ENCODE peak calls at places on chromosomes 13 and 19, in eight cellular contexts. Z, H, G, O, F, S, I and B are unnamed samples.

GRCh38 chr19:19137556-19138109 is 645 bp downstream of the TMEM161A start:
- DNase-seq in Z (no peak), H (peak; percentile 7), G (peak; percentile 8), O (no peak), F (peak; percentile 42), S (no peak), I (no peak), B (no peak)

GRCh38 chr13:44809152-44809551 is 180.1 kb downstream of the NUFIP1 start:
- DNase-seq in Z (no peak), H (no peak), G (no peak), O (no peak), F (no peak), S (no peak), I (no peak), B (no peak)

GRCh38 chr19:795691-796581 is 1.3 kb upstream of the PTBP1 start:
- DNase-seq in Z (no peak), H (no peak), G (no peak), O (no peak), F (no peak), S (no peak), I (no peak), B (no peak)

GRCh38 chr13:77544365-77544764 is 8.9 kb downstream of the SCEL start:
- DNase-seq in Z (no peak), H (peak; percentile 59), G (peak; percentile 5), O (no peak), F (no peak), S (no peak), I (no peak), B (no peak)

GRCh38 chr13:41059466-41059865 is 1.8 kb upstream of the WBP4 start:
- DNase-seq in Z (peak; percentile 11), H (peak; percentile 44), G (peak; percentile 20), O (no peak), F (no peak), S (no peak), I (no peak), B (no peak)

GRCh38 chr19:36488816-36489138 is 584 bp downstream of the ZNF566 start:
- DNase-seq in Z (no peak), H (peak; percentile 6), G (peak; percentile 4), O (peak; percentile 49), F (peak; percentile 40), S (no peak), I (no peak), B (peak; percentile 3)

GRCh38 chr19:40921005-40921897 is 39.2 kb upstream of the CYP2A7 start:
- DNase-seq in Z (no peak), H (no peak), G (no peak), O (no peak), F (peak; percentile 17), S (no peak), I (no peak), B (no peak)

GRCh38 chr13:102799544-102800144 is 725 bp downstream of the BIVM start:
- DNase-seq in Z (peak; percentile 5), H (peak; percentile 25), G (peak; percentile 22), O (peak; percentile 19), F (peak; percentile 51), S (no peak), I (no peak), B (no peak)

GRCh38 chr19:50975766-50976165 is 6.4 kb upstream of the KLK6 start:
- DNase-seq in Z (no peak), H (no peak), G (no peak), O (no peak), F (no peak), S (no peak), I (no peak), B (no peak)

GRCh38 chr19:53977991-53978731 is 13.3 kb upstream of the CACNG6 start:
- DNase-seq in Z (peak; percentile 84), H (peak; percentile 80), G (peak; percentile 86), O (no peak), F (peak; percentile 87), S (no peak), I (peak; percentile 23), B (no peak)

GRCh38 chr13:72097568-72097967 is 230.6 kb upstream of the DACH1 start:
- DNase-seq in Z (no peak), H (no peak), G (no peak), O (no peak), F (no peak), S (no peak), I (no peak), B (no peak)

GRCh38 chr13:73106513-73107214 is 47.9 kb downstream of the KLF5 start:
- DNase-seq in Z (no peak), H (no peak), G (no peak), O (no peak), F (no peak), S (no peak), I (no peak), B (no peak)

GRCh38 chr13:29935309-29935981 is 85.0 kb upstream of the UBL3 start:
- DNase-seq in Z (no peak), H (no peak), G (no peak), O (peak; percentile 70), F (no peak), S (no peak), I (peak; percentile 65), B (no peak)

GRCh38 chr13:59247166-59247565 is 916.6 kb downstream of the DIAPH3 start:
- DNase-seq in Z (no peak), H (no peak), G (no peak), O (no peak), F (no peak), S (peak; percentile 32), I (no peak), B (no peak)